ENCODE peak calls at places on chromosomes 2 and 18, in six cellular contexts. K, F, A, W, U and P are unnamed samples.

GRCh38 chr2:95024960-95025405 is 525 bp upstream of the MAL start:
- DNase-seq in F (no peak), A (no peak), K (no peak), W (no peak), U (no peak), P (no peak)

GRCh38 chr2:28547223-28547860 is 51.5 kb downstream of the PLB1 start:
- DNase-seq in K (no peak), A (no peak), W (no peak), U (no peak), F (no peak), P (peak; percentile 26)

GRCh38 chr2:85868837-85869236 is 20.0 kb downstream of the ST3GAL5 start:
- DNase-seq in K (no peak), U (no peak), A (no peak), F (no peak), W (no peak), P (peak; percentile 83)

GRCh38 chr2:173760553-173760952 is 204.6 kb downstream of the SP3 start:
- DNase-seq in A (no peak), U (no peak), F (no peak), K (peak; percentile 41), W (no peak), P (no peak)

GRCh38 chr2:234289789-234290188 is 207.1 kb downstream of the ARL4C start:
- DNase-seq in U (peak; percentile 77), F (no peak), W (no peak), A (no peak), K (peak; percentile 88), P (peak; percentile 89)

GRCh38 chr2:6499691-6500090 is 366.0 kb downstream of the CMPK2 start:
- DNase-seq in W (no peak), A (no peak), U (no peak), K (no peak), F (no peak), P (no peak)

GRCh38 chr2:126480033-126480432 is 175.9 kb upstream of the GYPC start:
- DNase-seq in F (no peak), A (no peak), W (no peak), U (no peak), K (no peak), P (no peak)

GRCh38 chr2:199018826-199019225 is 438.9 kb downstream of the SATB2 start:
- DNase-seq in W (no peak), F (no peak), U (no peak), K (no peak), A (no peak), P (peak; percentile 22)

GRCh38 chr2:168050377-168050776 is 197.0 kb downstream of the STK39 start:
- DNase-seq in U (no peak), K (no peak), W (no peak), A (no peak), F (no peak), P (no peak)

GRCh38 chr2:165067958-165068612 is 112.8 kb upstream of the SLC38A11 start:
- DNase-seq in U (peak; percentile 88), F (no peak), A (no peak), W (peak; percentile 20), K (peak; percentile 23), P (peak; percentile 57)

GRCh38 chr2:67565761-67566160 is 168.6 kb downstream of the ETAA1 start:
- DNase-seq in U (no peak), F (no peak), A (no peak), K (peak; percentile 95), W (no peak), P (peak; percentile 86)

GRCh38 chr2:10297950-10298349 is 4.8 kb upstream of the HPCAL1 start:
- DNase-seq in K (peak; percentile 97), U (peak; percentile 97), F (no peak), A (peak; percentile 61), W (no peak), P (peak; percentile 81)

GRCh38 chr2:161134547-161135518 is 25.4 kb upstream of the TANK start:
- DNase-seq in K (no peak), A (no peak), F (no peak), U (peak; percentile 73), W (peak; percentile 25), P (peak; percentile 66)

GRCh38 chr2:33628031-33628430 is 28.9 kb upstream of the FAM98A start:
- DNase-seq in K (no peak), F (no peak), W (no peak), U (no peak), A (no peak), P (no peak)

GRCh38 chr18:28736223-28736622 is 559.3 kb upstream of the CDH2 start:
- DNase-seq in A (no peak), K (no peak), F (no peak), W (no peak), U (no peak), P (no peak)

GRCh38 chr2:19806591-19806990 is 95.2 kb downstream of the TTC32 start:
- DNase-seq in K (no peak), W (no peak), F (no peak), A (no peak), U (peak; percentile 20), P (no peak)

GRCh38 chr2:168434164-168434563 is 21.9 kb upstream of the CERS6 start:
- DNase-seq in W (peak; percentile 47), F (no peak), A (no peak), K (no peak), U (peak; percentile 67), P (no peak)

GRCh38 chr2:240432820-240433801 is 2.4 kb upstream of the GPC1 start:
- DNase-seq in K (no peak), U (no peak), W (peak; percentile 11), F (peak; percentile 42), A (no peak), P (no peak)

GRCh38 chr2:66867038-66867380 is 432.1 kb downstream of the MEIS1 start:
- DNase-seq in W (no peak), F (no peak), U (no peak), A (no peak), K (no peak), P (no peak)

GRCh38 chr2:83578405-83578804 is 880.7 kb downstream of the SUCLG1 start:
- DNase-seq in U (no peak), A (no peak), W (no peak), K (no peak), F (no peak), P (no peak)

GRCh38 chr2:75526842-75527241 is 33.9 kb downstream of the EVA1A start:
- DNase-seq in A (no peak), W (no peak), K (no peak), U (no peak), F (no peak), P (no peak)

GRCh38 chr18:45254683-45255082 is 360.6 kb upstream of the SLC14A2 start:
- DNase-seq in W (no peak), A (no peak), U (no peak), K (no peak), F (peak; percentile 42), P (no peak)

GRCh38 chr2:124112966-124113365 is 87.9 kb downstream of the CNTNAP5 start:
- DNase-seq in A (no peak), K (peak; percentile 5), U (no peak), F (no peak), W (no peak), P (peak; percentile 65)

DNA sequence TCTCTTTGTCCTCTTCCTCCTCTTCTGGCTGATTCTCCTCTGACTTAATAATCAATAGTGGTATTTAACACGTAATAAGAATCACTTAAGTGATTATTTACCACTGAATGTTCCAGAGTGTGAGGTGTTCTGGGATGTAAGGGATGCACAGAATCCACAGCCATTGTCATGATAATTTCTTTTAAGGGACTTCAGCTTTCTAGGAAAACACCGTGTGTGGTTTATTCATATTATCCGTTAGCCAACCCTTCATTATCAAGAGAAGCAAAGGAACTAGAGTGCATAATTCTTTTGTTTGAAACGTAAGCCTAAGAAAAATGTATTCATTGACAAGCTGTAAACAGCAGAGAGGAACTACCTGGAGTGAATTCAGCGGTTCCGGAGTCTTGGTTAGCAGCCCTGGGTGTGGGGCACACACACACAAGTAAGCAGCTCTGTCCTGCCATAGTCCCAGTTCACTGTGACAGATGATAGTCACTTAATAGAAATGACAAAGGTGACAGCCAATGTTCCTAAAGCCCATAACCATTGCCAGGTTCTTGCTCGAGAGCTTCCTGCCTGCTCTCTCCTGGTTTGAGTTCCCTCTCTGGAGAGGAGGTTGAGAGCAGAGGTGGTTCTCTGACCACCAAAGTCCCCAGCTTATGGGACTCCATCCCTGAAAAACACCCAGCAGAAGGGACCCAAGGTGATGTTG is 101.9 kb downstream of the ACOXL start:
- DNase-seq in U (no peak), F (no peak), A (no peak), W (no peak), K (no peak), P (no peak)
- H3K4me1 ChIP-seq in U (peaks cover 29% of the 10 kb centered on the region), F (no peaks in the 10 kb centered on the region), A (no peaks in the 10 kb centered on the region), W (no peaks in the 10 kb centered on the region), K (no peaks in the 10 kb centered on the region), P (no peaks in the 10 kb centered on the region)

DNA sequence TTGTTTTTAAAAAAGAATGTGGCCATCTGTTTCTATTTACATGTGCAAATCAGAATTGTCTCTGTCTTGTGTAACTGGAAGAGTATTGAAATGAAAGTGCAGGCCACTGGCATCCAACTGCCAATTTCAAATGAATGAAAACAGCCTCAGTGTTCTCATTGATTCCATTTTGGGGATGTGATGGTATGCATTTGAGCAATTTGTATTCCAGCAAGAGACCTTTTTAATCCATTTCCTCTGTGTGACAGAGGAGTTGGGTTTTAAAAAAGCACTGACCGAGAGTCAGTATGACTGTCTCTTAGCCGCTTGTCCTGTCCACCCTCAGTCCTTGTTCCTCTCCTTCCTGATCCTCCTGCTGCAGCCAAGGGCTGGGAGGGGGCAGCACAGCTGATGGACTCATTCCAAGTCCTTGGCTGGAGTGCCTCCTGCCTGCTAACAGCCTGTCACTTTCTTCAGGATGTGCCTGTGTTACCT is 50.0 kb downstream of the ASAP2 start:
- DNase-seq in K (no peak), U (peak; percentile 51), A (no peak), W (no peak), F (no peak), P (no peak)
- H3K4me1 ChIP-seq in K (peaks cover 37% of the 10 kb centered on the region), U (peaks cover 22% of the 10 kb centered on the region), A (no peaks in the 10 kb centered on the region), W (peaks cover 14% of the 10 kb centered on the region), F (peaks cover 60% of the 10 kb centered on the region), P (peaks cover 6% of the 10 kb centered on the region)

GRCh38 chr2:37355735-37356134 is 11.3 kb downstream of the QPCT start:
- DNase-seq in A (no peak), K (no peak), W (no peak), U (no peak), F (no peak), P (no peak)

GRCh38 chr2:37357461-37358008 is 13.1 kb downstream of the QPCT start:
- DNase-seq in K (no peak), F (no peak), U (no peak), W (no peak), A (no peak), P (no peak)

GRCh38 chr2:37357053-37357452 is 12.6 kb downstream of the QPCT start:
- DNase-seq in U (no peak), K (peak; percentile 16), A (no peak), F (no peak), W (no peak), P (no peak)

GRCh38 chr2:37356299-37356698 is 11.9 kb downstream of the QPCT start:
- DNase-seq in F (no peak), U (no peak), W (no peak), A (no peak), K (no peak), P (no peak)

DNA sequence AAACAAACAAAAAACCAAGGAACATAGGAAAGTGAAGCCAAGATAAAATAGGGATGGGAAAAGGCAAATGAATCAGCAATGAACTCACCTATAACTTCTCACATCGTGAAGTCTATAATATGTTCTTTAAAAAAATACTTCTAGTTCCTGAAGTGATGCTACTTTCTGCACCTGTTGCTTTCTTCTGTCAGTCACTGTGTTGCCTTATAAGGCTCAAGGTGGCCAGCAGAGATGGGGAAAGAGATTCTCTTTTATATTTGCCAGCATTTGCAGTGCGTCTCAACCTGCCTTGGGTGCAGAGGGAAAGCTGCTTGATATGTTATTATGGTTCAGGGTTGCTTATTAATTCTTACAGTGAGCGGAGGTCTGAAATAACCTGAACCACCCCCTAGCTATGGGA is 14.0 kb downstream of the QPCT start:
- DNase-seq in U (no peak), A (no peak), F (no peak), K (no peak), W (no peak), P (no peak)
- H3K4me1 ChIP-seq in U (no peaks in the 10 kb centered on the region), A (no peaks in the 10 kb centered on the region), F (no peaks in the 10 kb centered on the region), K (no peaks in the 10 kb centered on the region), W (no peaks in the 10 kb centered on the region), P (peaks cover 6% of the 10 kb centered on the region)

GRCh38 chr2:177256695-177257094 is 7.8 kb downstream of the NFE2L2 start:
- DNase-seq in U (no peak), W (no peak), F (no peak), A (no peak), K (no peak), P (no peak)
- H3K4me1 ChIP-seq in U (peaks cover 2% of the 10 kb centered on the region), W (peaks cover 91% of the 10 kb centered on the region), F (peaks cover 100% of the 10 kb centered on the region), A (peaks cover 26% of the 10 kb centered on the region), K (peaks cover 19% of the 10 kb centered on the region), P (peaks cover 14% of the 10 kb centered on the region)